ENCODE peak calls at places on chromosome 1, in six cellular contexts. V, K, W, Z, D and F are unnamed samples.

GRCh38 chr1:206691604-206692003 is 6.9 kb downstream of the MAPKAPK2 start:
- DNase-seq in V (no peak), K (peak), W (no peak), Z (no peak), D (no peak), F (peak)

GRCh38 chr1:7262611-7263010 is 477.4 kb downstream of the CAMTA1 start:
- DNase-seq in V (peak), K (no peak), W (no peak), Z (no peak), D (no peak), F (no peak)

GRCh38 chr1:78668427-78668826 is 18.8 kb downstream of the IFI44 start:
- DNase-seq in V (no peak), K (no peak), W (no peak), Z (no peak), D (no peak), F (no peak)

GRCh38 chr1:182195733-182196132 is 134.2 kb upstream of the ZNF648 start:
- DNase-seq in V (no peak), K (no peak), W (no peak), Z (no peak), D (no peak), F (no peak)

GRCh38 chr1:248585266-248585665 is 10.7 kb upstream of the OR2T34 start:
- DNase-seq in V (no peak), K (peak), W (no peak), Z (no peak), D (no peak), F (no peak)

GRCh38 chr1:117656202-117656641 is 50.4 kb downstream of the TENT5C start:
- DNase-seq in V (no peak), K (no peak), W (no peak), Z (peak), D (no peak), F (no peak)

GRCh38 chr1:214352838-214353237 is 71.9 kb downstream of the SMYD2 start:
- DNase-seq in V (no peak), K (peak), W (no peak), Z (no peak), D (no peak), F (peak)

GRCh38 chr1:212683357-212683722 is 16.3 kb downstream of the BATF3 start:
- DNase-seq in V (no peak), K (no peak), W (no peak), Z (no peak), D (no peak), F (no peak)

GRCh38 chr1:190479537-190479936 is 1.9 kb upstream of the BRINP3 start:
- DNase-seq in V (peak), K (no peak), W (no peak), Z (no peak), D (no peak), F (no peak)